ENCODE peak calls at places on chromosomes 6 and 20, in ten cellular contexts. W, Q, L, D, Z, I, B, G, S and O are unnamed samples.

GRCh38 chr6:4664911-4665310 is 111.3 kb upstream of the CDYL start:
- DNase-seq in Z (no peak), L (no peak), S (no peak), G (no peak), D (no peak), Q (peak), W (no peak), I (no peak), B (no peak), O (no peak)

GRCh38 chr20:62688855-62689460 is 19.7 kb upstream of the NTSR1 start:
- DNase-seq in L (no peak), I (no peak), Q (no peak), B (peak), D (no peak), G (no peak), Z (no peak), W (no peak), S (no peak), O (no peak)

GRCh38 chr6:41200296-41200900 is 551 bp downstream of the TREML2 start:
- DNase-seq in Q (peak), W (no peak), I (peak), D (peak), G (no peak), S (no peak), L (no peak), B (no peak), Z (peak), O (no peak)

GRCh38 chr6:163937071-163937470 is 522.6 kb downstream of the QKI start:
- DNase-seq in L (no peak), B (no peak), Q (no peak), S (no peak), D (no peak), Z (no peak), G (no peak), I (no peak), W (no peak), O (no peak)

GRCh38 chr20:11581271-11581670 is 336.4 kb upstream of the BTBD3 start:
- DNase-seq in Z (no peak), D (no peak), I (no peak), S (no peak), W (no peak), L (no peak), Q (no peak), G (no peak), B (no peak), O (no peak)

GRCh38 chr6:152371775-152372174 is 265.4 kb downstream of the SYNE1 start:
- DNase-seq in I (no peak), B (no peak), S (no peak), Q (no peak), L (no peak), W (no peak), G (no peak), D (no peak), Z (no peak), O (no peak)

GRCh38 chr6:16805190-16805860 is 44.1 kb upstream of the ATXN1 start:
- DNase-seq in S (no peak), I (no peak), Z (no peak), W (no peak), D (no peak), L (no peak), Q (no peak), G (no peak), B (no peak), O (no peak)

GRCh38 chr6:139330841-139331500 is 39.2 kb upstream of the TXLNB start:
- DNase-seq in Q (no peak), L (no peak), B (no peak), W (no peak), D (no peak), S (no peak), I (no peak), G (no peak), Z (no peak), O (no peak)

GRCh38 chr20:61279621-61280150 is 27.6 kb downstream of the CDH4 start:
- DNase-seq in Z (no peak), G (no peak), I (no peak), W (no peak), Q (no peak), L (no peak), B (no peak), D (no peak), S (no peak), O (no peak)

GRCh38 chr20:3803289-3803688 is 7.2 kb downstream of the CDC25B start:
- DNase-seq in B (no peak), I (no peak), S (no peak), Q (no peak), D (no peak), G (no peak), Z (no peak), L (no peak), W (no peak), O (no peak)